ENCODE peak calls at places on chromosomes 6 and 20, in ten cellular contexts. E is activated CD4-positive, alpha-beta T cell treated with anti-CD3 and anti-CD28 coated beads for 1 hour; K is hepatic stellate cell; L is GM13977; P is Caco-2; M is NCI-H460; D is keratinocyte; R is T-cell; U is stimulated activated CD4-positive, alpha-beta T cell treated with anti-CD3 and anti-CD28 coated beads, Interleukin-1b, Interleukin-23, amount 100 ng/mL, for 24 hours; Z is activated effector memory CD4-positive, alpha-beta T cell treated with anti-CD3 and anti-CD28 coated beads, Interleukin-2, amount 50 U/mL, for 16 hours. G is an unnamed sample.
A peak's percentile ranks its signal among the peaks of the same experiment; 100 is the strongest.

GRCh38 chr6:2857580-2858337 is 16.1 kb upstream of the SERPINB1 start:
- DNase-seq in E (peak; percentile 43), K (no peak), L (peak; percentile 77), P (no peak), M (peak; percentile 63), D (no peak), R (peak; percentile 44), U (no peak), Z (peak; percentile 90), G (no peak)

GRCh38 chr6:9461161-9461560 is 953.7 kb downstream of the TFAP2A start:
- DNase-seq in E (no peak), K (no peak), L (no peak), P (no peak), M (no peak), D (no peak), R (no peak), U (no peak), Z (no peak), G (no peak)

GRCh38 chr6:106799008-106799952 is 169.9 kb downstream of the QRSL1 start:
- DNase-seq in E (no peak), K (no peak), L (no peak), P (peak; percentile 84), M (no peak), D (peak; percentile 30), R (no peak), U (no peak), Z (no peak), G (no peak)

GRCh38 chr6:14546036-14546435 is 428.5 kb downstream of the CD83 start:
- DNase-seq in E (no peak), K (no peak), L (no peak), P (no peak), M (no peak), D (no peak), R (no peak), U (no peak), Z (no peak), G (no peak)

GRCh38 chr6:11865926-11866325 is 87.3 kb upstream of the ADTRP start:
- DNase-seq in E (no peak), K (no peak), L (no peak), P (no peak), M (no peak), D (no peak), R (no peak), U (no peak), Z (no peak), G (no peak)

GRCh38 chr6:169881398-169881797 is 130.0 kb downstream of the ERMARD start:
- DNase-seq in E (no peak), K (no peak), L (no peak), P (no peak), M (no peak), D (no peak), R (no peak), U (no peak), Z (no peak), G (no peak)

GRCh38 chr6:125868252-125868651 is 77.5 kb downstream of the NCOA7 start:
- DNase-seq in E (no peak), K (no peak), L (no peak), P (no peak), M (no peak), D (peak; percentile 52), R (no peak), U (no peak), Z (no peak), G (no peak)

GRCh38 chr6:154686162-154686561 is 47.1 kb upstream of the SCAF8 start:
- DNase-seq in E (no peak), K (no peak), L (no peak), P (no peak), M (no peak), D (no peak), R (no peak), U (no peak), Z (no peak), G (no peak)

GRCh38 chr6:43771210-43771857 is 1.3 kb downstream of the VEGFA start:
- DNase-seq in E (peak; percentile 29), K (peak; percentile 79), L (peak; percentile 81), P (peak; percentile 77), M (no peak), D (no peak), R (no peak), U (no peak), Z (peak; percentile 87), G (no peak)

GRCh38 chr6:1832844-1833787 is 223.4 kb downstream of the FOXC1 start:
- DNase-seq in E (no peak), K (no peak), L (no peak), P (no peak), M (no peak), D (no peak), R (no peak), U (no peak), Z (no peak), G (no peak)

GRCh38 chr20:63176035-63176434 is 39.9 kb downstream of the YTHDF1 start:
- DNase-seq in E (no peak), K (no peak), L (no peak), P (peak; percentile 60), M (no peak), D (no peak), R (no peak), U (no peak), Z (no peak), G (no peak)

GRCh38 chr20:34180460-34181108 is 60.6 kb upstream of the ASIP start:
- DNase-seq in E (no peak), K (no peak), L (no peak), P (peak; percentile 64), M (no peak), D (no peak), R (no peak), U (no peak), Z (no peak), G (no peak)

GRCh38 chr6:153131037-153131981 is at the start of gene RGS17:
- DNase-seq in E (no peak), K (peak; percentile 95), L (peak; percentile 88), P (peak; percentile 50), M (peak; percentile 28), D (no peak), R (no peak), U (no peak), Z (no peak), G (no peak)

GRCh38 chr20:37566590-37567330 is 39.1 kb upstream of the BLCAP start:
- DNase-seq in E (no peak), K (no peak), L (no peak), P (no peak), M (no peak), D (no peak), R (no peak), U (no peak), Z (peak; percentile 34), G (no peak)

GRCh38 chr6:30619561-30619960 is 1.9 kb downstream of the MRPS18B start:
- DNase-seq in E (no peak), K (no peak), L (no peak), P (no peak), M (no peak), D (no peak), R (no peak), U (no peak), Z (peak; percentile 58), G (no peak)

GRCh38 chr6:149855040-149855654 is 9.0 kb downstream of the LRP11 start:
- DNase-seq in E (no peak), K (peak; percentile 73), L (no peak), P (peak; percentile 68), M (peak; percentile 44), D (no peak), R (no peak), U (no peak), Z (no peak), G (no peak)

GRCh38 chr6:32983964-32984638 is 15.7 kb downstream of the BRD2 start:
- DNase-seq in E (no peak), K (no peak), L (no peak), P (no peak), M (no peak), D (no peak), R (no peak), U (no peak), Z (no peak), G (no peak)

GRCh38 chr20:48899881-48900280 is 21.6 kb upstream of the ARFGEF2 start:
- DNase-seq in E (no peak), K (no peak), L (no peak), P (no peak), M (no peak), D (no peak), R (no peak), U (no peak), Z (no peak), G (no peak)

GRCh38 chr6:116229287-116229913 is 24.5 kb downstream of the TSPYL4 start:
- DNase-seq in E (no peak), K (peak; percentile 86), L (no peak), P (peak; percentile 18), M (no peak), D (no peak), R (peak; percentile 9), U (no peak), Z (no peak), G (no peak)

GRCh38 chr20:9514461-9515210 is at the start of gene LAMP5:
- DNase-seq in E (no peak), K (peak; percentile 27), L (no peak), P (no peak), M (no peak), D (no peak), R (no peak), U (no peak), Z (no peak), G (no peak)

GRCh38 chr6:170208651-170209353 is 82.1 kb downstream of the DLL1 start:
- DNase-seq in E (no peak), K (no peak), L (no peak), P (no peak), M (no peak), D (no peak), R (no peak), U (no peak), Z (peak; percentile 24), G (no peak)

GRCh38 chr6:148272084-148272483 is 70.6 kb upstream of the SASH1 start:
- DNase-seq in E (no peak), K (peak; percentile 81), L (no peak), P (no peak), M (no peak), D (no peak), R (no peak), U (no peak), Z (no peak), G (no peak)

GRCh38 chr6:18062733-18063132 is 59.7 kb downstream of the NHLRC1 start:
- DNase-seq in E (no peak), K (no peak), L (no peak), P (no peak), M (no peak), D (no peak), R (no peak), U (no peak), Z (no peak), G (no peak)

GRCh38 chr20:46004813-46005505 is 3.7 kb upstream of the MMP9 start:
- DNase-seq in E (no peak), K (no peak), L (no peak), P (no peak), M (no peak), D (peak; percentile 88), R (peak; percentile 44), U (no peak), Z (no peak), G (no peak)

G was measured in cortex of kidney.